ENCODE peak calls at places on chromosomes 6 and 20, in six cellular contexts. D is HTR-8/SVneo, W is G401, J is anterior cingulate cortex, G is HS-27A, Y is lower lobe of right lung. L is an unnamed sample.

GRCh38 chr6:106223300-106223930 is 102.1 kb downstream of the ATG5 start:
- DNase-seq in D (peak), W (peak), J (peak), G (no peak), Y (no peak), L (peak)

GRCh38 chr20:36847009-36847709 is 28.8 kb upstream of the TLDC2 start:
- DNase-seq in D (no peak), W (peak), J (peak), G (no peak), Y (no peak), L (no peak)

GRCh38 chr20:37947943-37948342 is 45.0 kb downstream of the VSTM2L start:
- DNase-seq in D (no peak), W (no peak), J (no peak), G (no peak), Y (no peak), L (no peak)

GRCh38 chr20:54347216-54347833 is 128.1 kb upstream of the DOK5 start:
- DNase-seq in D (no peak), W (no peak), J (no peak), G (no peak), Y (no peak), L (no peak)

GRCh38 chr6:26251354-26252081 is 113.5 kb upstream of the BTN3A2 start:
- DNase-seq in D (peak), W (peak), J (no peak), G (no peak), Y (peak), L (peak)

GRCh38 chr20:62533591-62534495 is 58.0 kb upstream of the GATA5 start:
- DNase-seq in D (no peak), W (no peak), J (no peak), G (no peak), Y (no peak), L (no peak)

GRCh38 chr6:16707101-16707783 is 54.0 kb downstream of the ATXN1 start:
- DNase-seq in D (no peak), W (no peak), J (no peak), G (no peak), Y (no peak), L (no peak)

GRCh38 chr6:147099974-147100373 is 104.2 kb upstream of the STXBP5 start:
- DNase-seq in D (peak), W (no peak), J (no peak), G (peak), Y (no peak), L (no peak)

GRCh38 chr20:19024296-19025035 is 188.0 kb upstream of the SLC24A3 start:
- DNase-seq in D (no peak), W (no peak), J (no peak), G (no peak), Y (no peak), L (no peak)

GRCh38 chr20:17615645-17616479 is 46.0 kb downstream of the DSTN start:
- DNase-seq in D (no peak), W (no peak), J (no peak), G (no peak), Y (peak), L (no peak)

GRCh38 chr6:46816626-46817025 is 23.4 kb downstream of the MEP1A start:
- DNase-seq in D (no peak), W (no peak), J (no peak), G (no peak), Y (no peak), L (no peak)

GRCh38 chr20:37479275-37479674 is 41.8 kb upstream of the NNAT start:
- DNase-seq in D (no peak), W (no peak), J (no peak), G (no peak), Y (no peak), L (no peak)

GRCh38 chr6:75600694-75601265 is 900 bp upstream of the SENP6 start:
- DNase-seq in D (no peak), W (no peak), J (no peak), G (no peak), Y (no peak), L (no peak)

GRCh38 chr6:33655155-33655554 is 34.0 kb downstream of the ITPR3 start:
- DNase-seq in D (no peak), W (no peak), J (no peak), G (no peak), Y (no peak), L (no peak)

GRCh38 chr20:14724465-14724864 is 387.1 kb upstream of the FLRT3 start:
- DNase-seq in D (no peak), W (peak), J (no peak), G (no peak), Y (no peak), L (no peak)

GRCh38 chr6:154341876-154342275 is 14.7 kb downstream of the IPCEF1 start:
- DNase-seq in D (peak), W (no peak), J (no peak), G (no peak), Y (no peak), L (no peak)

GRCh38 chr20:45798935-45799642 is 7.3 kb downstream of the DNTTIP1 start:
- DNase-seq in D (peak), W (peak), J (peak), G (no peak), Y (peak), L (peak)

GRCh38 chr6:94736231-94736630 is 841.1 kb upstream of the MANEA start:
- DNase-seq in D (no peak), W (no peak), J (no peak), G (no peak), Y (no peak), L (no peak)

GRCh38 chr6:111709615-111710398 is 104.1 kb upstream of the TRAF3IP2 start:
- DNase-seq in D (peak), W (peak), J (peak), G (no peak), Y (no peak), L (no peak)

GRCh38 chr6:722608-723007 is 29.7 kb upstream of the EXOC2 start:
- DNase-seq in D (no peak), W (no peak), J (no peak), G (no peak), Y (no peak), L (no peak)

GRCh38 chr20:47204008-47204745 is 152.3 kb downstream of the ZMYND8 start:
- DNase-seq in D (no peak), W (no peak), J (no peak), G (no peak), Y (no peak), L (no peak)

GRCh38 chr6:112636650-112637260 is 289.6 kb downstream of the RFPL4B start:
- DNase-seq in D (no peak), W (no peak), J (no peak), G (no peak), Y (no peak), L (no peak)

GRCh38 chr6:35411066-35411465 is 41.1 kb upstream of the FANCE start:
- DNase-seq in D (no peak), W (no peak), J (no peak), G (no peak), Y (no peak), L (no peak)

GRCh38 chr6:134240664-134241431 is 77.1 kb downstream of the SGK1 start:
- DNase-seq in D (no peak), W (no peak), J (no peak), G (no peak), Y (peak), L (peak)

GRCh38 chr20:35490736-35491181 is 35.4 kb downstream of the CEP250 start:
- DNase-seq in D (no peak), W (peak), J (no peak), G (no peak), Y (no peak), L (peak)

GRCh38 chr6:43781941-43782704 is 12.1 kb downstream of the VEGFA start:
- DNase-seq in D (no peak), W (no peak), J (no peak), G (no peak), Y (no peak), L (no peak)

GRCh38 chr20:1622450-1622849 is 2.6 kb upstream of the SIRPB1 start:
- DNase-seq in D (no peak), W (no peak), J (no peak), G (no peak), Y (no peak), L (no peak)